ENCODE peak calls at places on chromosomes 1 and 21, in eight cellular contexts. C, D, M, J, V, L, T and S are unnamed samples. For H3K9me3, the result is how much of the 10 kb centered on the place peaks cover.

GRCh38 chr1:226778657-226779058 is 39.6 kb upstream of the ITPKB start:
- DNase-seq in L (peak), D (peak), M (no peak), T (no peak), J (no peak), C (peak), V (no peak), S (no peak)

GRCh38 chr1:37265156-37265555 is 209.2 kb upstream of the ZC3H12A start:
- DNase-seq in L (no peak), D (no peak), J (no peak), M (no peak), C (no peak), T (no peak), V (no peak), S (no peak)

GRCh38 chr21:36504067-36505058 is 24.4 kb upstream of the CLDN14 start:
- DNase-seq in T (no peak), J (peak), L (no peak), D (peak), C (peak), V (peak), M (peak), S (no peak)

GRCh38 chr1:233327938-233328660 is 575 bp downstream of the MAP3K21 start:
- DNase-seq in D (peak), V (peak), L (peak), T (no peak), C (no peak), J (peak), M (no peak), S (peak)

GRCh38 chr1:170939476-170939875 is 4.1 kb downstream of the MROH9 start:
- DNase-seq in L (no peak), V (no peak), D (no peak), C (no peak), M (no peak), T (no peak), J (no peak), S (no peak)

GRCh38 chr1:174815036-174815435 is 184.7 kb upstream of the CACYBP start:
- DNase-seq in T (no peak), L (no peak), D (peak), J (no peak), C (peak), V (peak), M (peak), S (no peak)

GRCh38 chr1:166836733-166837132 is 2.5 kb upstream of the POGK start:
- DNase-seq in L (no peak), C (peak), D (peak), V (no peak), T (no peak), J (no peak), M (no peak), S (no peak)

GRCh38 chr1:28437260-28437923 is 67.9 kb downstream of the PHACTR4 start:
- DNase-seq in L (peak), J (no peak), V (peak), C (peak), D (peak), T (peak), M (peak), S (no peak)

GRCh38 chr1:156372265-156372586 is 3.2 kb downstream of the RHBG start:
- DNase-seq in J (no peak), L (no peak), C (no peak), V (no peak), M (no peak), D (no peak), T (no peak), S (no peak)

GRCh38 chr1:165355221-165355976 is 1.1 kb downstream of the LMX1A start:
- DNase-seq in L (no peak), J (no peak), D (no peak), V (no peak), C (no peak), M (no peak), T (no peak), S (no peak)
- H3K9me3 ChIP-seq in L (under half), J (under half), D (under half), V (under half), C (under half), M (under half), T (under half), S (under half)

GRCh38 chr1:239979469-239979868 is 112.2 kb upstream of the FMN2 start:
- DNase-seq in L (no peak), C (no peak), J (no peak), V (no peak), T (no peak), D (no peak), M (no peak), S (no peak)

GRCh38 chr1:239977414-239977813 is 114.3 kb upstream of the FMN2 start:
- DNase-seq in C (no peak), J (no peak), D (peak), M (no peak), V (no peak), L (no peak), T (no peak), S (no peak)

GRCh38 chr1:239985044-239985443 is 106.6 kb upstream of the FMN2 start:
- DNase-seq in C (no peak), T (no peak), D (no peak), J (no peak), L (no peak), V (no peak), M (no peak), S (no peak)

GRCh38 chr1:239987103-239987745 is 104.5 kb upstream of the FMN2 start:
- DNase-seq in D (peak), M (peak), L (no peak), J (no peak), V (peak), T (no peak), C (peak), S (no peak)

GRCh38 chr1:239982762-239983161 is 108.9 kb upstream of the FMN2 start:
- DNase-seq in J (no peak), T (no peak), V (no peak), L (no peak), M (no peak), D (peak), C (no peak), S (no peak)
- H3K9me3 ChIP-seq in J (under half), T (under half), V (half or more), L (under half), M (half or more), D (under half), C (under half), S (under half)

GRCh38 chr1:79704067-79704466 is 697.5 kb upstream of the ADGRL4 start:
- DNase-seq in J (no peak), T (no peak), M (no peak), D (no peak), L (no peak), C (no peak), V (no peak), S (no peak)

GRCh38 chr1:79711001-79711431 is 704.5 kb upstream of the ADGRL4 start:
- DNase-seq in C (peak), L (no peak), T (no peak), M (no peak), V (no peak), J (no peak), D (peak), S (no peak)

GRCh38 chr1:79714664-79715063 is 708.1 kb upstream of the ADGRL4 start:
- DNase-seq in D (no peak), L (no peak), T (no peak), M (no peak), J (no peak), V (no peak), C (no peak), S (no peak)

GRCh38 chr1:79705218-79705617 is 698.7 kb upstream of the ADGRL4 start:
- DNase-seq in T (no peak), J (no peak), V (no peak), D (no peak), M (no peak), C (no peak), L (no peak), S (no peak)

GRCh38 chr1:79708646-79709237 is 702.2 kb upstream of the ADGRL4 start:
- DNase-seq in V (no peak), J (no peak), T (no peak), M (no peak), L (no peak), C (no peak), D (no peak), S (no peak)
- H3K9me3 ChIP-seq in V (under half), J (under half), T (under half), M (half or more), L (under half), C (under half), D (under half), S (under half)

DNA sequence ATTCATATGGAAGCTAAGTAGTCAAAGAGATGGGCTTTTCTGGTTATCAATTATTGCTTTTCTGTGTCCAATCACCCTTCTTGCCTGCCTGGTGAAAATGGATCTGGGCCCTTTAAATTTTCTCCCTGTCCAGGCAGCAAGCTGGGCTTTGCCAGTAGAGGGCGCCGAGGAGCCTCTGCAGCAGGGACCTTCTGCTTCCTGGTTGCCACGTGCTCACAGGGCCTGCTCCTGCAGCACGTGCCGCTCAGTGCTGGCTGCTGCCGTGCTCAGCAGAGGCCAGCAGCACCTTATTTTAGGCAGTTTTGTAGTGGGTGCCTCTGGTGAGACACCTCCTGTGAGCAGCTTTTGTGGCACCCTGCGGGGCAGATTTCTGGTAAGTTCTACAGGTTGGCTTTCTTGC is 4.0 kb downstream of the ACTL8 start:
- DNase-seq in D (no peak), C (no peak), V (peak), J (no peak), T (no peak), M (peak), L (no peak), S (no peak)
- H3K9me3 ChIP-seq in D (under half), C (under half), V (under half), J (half or more), T (half or more), M (under half), L (under half), S (under half)

DNA sequence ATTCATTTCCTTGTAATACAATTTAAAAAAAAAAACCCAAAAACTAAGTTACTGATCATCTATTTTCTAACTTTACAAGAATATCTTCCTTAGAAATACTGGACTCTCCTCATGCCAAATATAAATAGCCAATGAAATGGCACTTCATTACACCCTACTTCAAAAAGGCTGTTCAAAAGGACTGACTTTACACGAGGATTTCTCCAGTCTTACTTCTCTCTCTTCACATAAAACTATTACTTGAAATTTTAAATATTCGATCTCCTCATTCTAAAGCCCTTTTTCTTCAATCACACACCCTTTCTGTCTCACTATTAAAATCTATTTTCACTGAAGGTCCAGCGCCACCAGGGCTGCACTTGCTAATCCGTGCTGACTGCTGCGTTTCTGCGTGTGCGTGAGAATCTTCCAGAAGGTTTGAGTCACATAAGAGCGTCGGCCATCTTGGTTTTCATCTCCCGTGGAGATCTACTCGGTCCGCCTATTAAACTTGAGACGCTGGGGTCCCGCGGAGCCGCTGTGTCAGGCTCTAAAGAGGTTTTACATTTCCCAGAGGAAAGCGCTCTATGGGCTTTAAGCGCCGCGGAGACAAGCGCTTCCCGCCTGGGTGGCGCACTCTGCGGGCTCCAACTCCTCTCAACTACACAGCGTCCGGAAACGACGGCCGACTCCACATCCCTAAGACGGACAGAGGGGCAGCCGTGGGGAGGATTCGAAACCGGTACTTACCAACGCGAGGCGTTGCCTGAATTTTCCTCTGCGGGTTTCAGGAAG is 643 bp downstream of the LRIF1 start:
- DNase-seq in L (peak), C (peak), D (peak), M (peak), T (peak), J (peak), V (peak), S (peak)
- H3K9me3 ChIP-seq in L (under half), C (under half), D (under half), M (under half), T (under half), J (under half), V (under half), S (under half)

GRCh38 chr21:28944296-28944695 is 48.4 kb downstream of the LTN1 start:
- DNase-seq in L (no peak), V (no peak), C (peak), D (peak), J (no peak), T (no peak), M (peak), S (no peak)
- H3K9me3 ChIP-seq in L (under half), V (under half), C (under half), D (under half), J (under half), T (under half), M (under half), S (under half)

DNA sequence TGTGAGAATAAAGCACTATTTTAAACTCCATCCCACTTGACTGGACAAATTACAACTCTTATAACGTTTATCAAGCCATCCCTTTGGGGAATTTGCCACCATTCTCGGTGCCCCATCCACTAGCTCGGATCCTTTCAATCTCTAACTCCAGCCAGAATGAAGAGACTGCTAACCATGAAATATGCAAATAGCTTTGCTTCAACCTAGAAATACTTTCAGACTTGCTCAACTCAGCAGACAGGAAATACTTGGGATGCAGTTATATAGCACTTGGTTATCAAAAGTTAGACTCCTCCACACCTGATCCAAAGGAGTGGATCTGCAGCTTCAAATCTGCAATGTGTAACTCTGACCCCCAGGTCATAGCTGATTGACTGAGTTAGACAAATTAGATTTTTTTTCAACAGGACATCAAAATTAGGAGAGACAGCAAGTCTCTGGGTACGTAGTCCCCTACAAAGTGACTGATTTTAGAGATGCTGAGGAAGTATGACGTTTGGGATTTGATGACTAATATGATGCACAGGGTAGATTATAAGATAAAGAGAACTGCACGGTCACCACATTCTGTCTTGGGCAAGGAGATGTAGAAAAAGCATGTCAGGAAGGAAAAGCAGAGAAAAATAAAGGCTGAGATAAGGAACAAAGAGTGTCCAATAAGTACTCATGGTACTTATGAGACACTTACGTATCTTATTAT is 496.0 kb downstream of the AGBL4 start:
- DNase-seq in L (no peak), M (no peak), C (no peak), D (no peak), J (no peak), V (no peak), T (no peak), S (no peak)
- H3K9me3 ChIP-seq in L (under half), M (half or more), C (under half), D (under half), J (under half), V (under half), T (under half), S (under half)

DNA sequence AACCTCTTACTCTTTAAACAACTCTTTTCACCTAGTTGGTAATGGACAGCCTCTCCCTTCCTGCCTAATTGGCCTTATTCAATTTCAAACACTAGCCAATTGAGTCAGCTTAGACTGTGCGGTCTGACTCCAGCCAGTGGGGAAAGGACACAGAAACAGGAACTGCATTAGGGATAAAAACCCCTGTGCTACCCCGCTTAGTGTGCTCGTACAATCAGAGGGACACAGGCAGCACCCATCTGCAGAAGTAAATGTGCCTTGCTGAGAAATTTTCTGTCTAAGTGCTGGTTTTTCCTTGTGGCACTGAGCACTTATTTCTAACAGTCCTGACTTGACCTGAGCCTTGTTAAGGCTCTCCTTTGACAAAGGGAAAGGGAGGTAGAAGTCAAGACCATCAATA is 6.0 kb upstream of the CD2 start:
- DNase-seq in D (no peak), M (no peak), J (no peak), V (no peak), C (no peak), L (no peak), T (no peak), S (no peak)
- H3K9me3 ChIP-seq in D (under half), M (under half), J (half or more), V (under half), C (under half), L (under half), T (under half), S (under half)

GRCh38 chr1:180728472-180729106 is 96.8 kb downstream of the XPR1 start:
- DNase-seq in M (no peak), C (no peak), T (no peak), J (no peak), L (no peak), D (no peak), V (no peak), S (no peak)

GRCh38 chr1:180732866-180733265 is 101.0 kb downstream of the XPR1 start:
- DNase-seq in T (no peak), L (no peak), V (no peak), M (no peak), J (no peak), D (no peak), C (no peak), S (no peak)

GRCh38 chr1:180731131-180731530 is 99.3 kb downstream of the XPR1 start:
- DNase-seq in M (no peak), C (no peak), V (no peak), J (no peak), D (no peak), L (no peak), T (no peak), S (no peak)

GRCh38 chr1:180734366-180734765 is 102.5 kb downstream of the XPR1 start:
- DNase-seq in M (no peak), T (no peak), J (no peak), V (no peak), C (no peak), L (no peak), D (no peak), S (no peak)
- H3K9me3 ChIP-seq in M (under half), T (under half), J (under half), V (under half), C (under half), L (under half), D (under half), S (under half)